ENCODE peak calls at places on chromosome X, in six cellular contexts. One of them, this sample, is unnamed.

GRCh38 chrX:112058255-112058654 is 24.3 kb downstream of the TRPC5 start:
- DNase-seq in thoracic aorta: no peak
- DNase-seq in AG04450: peak; percentile 1
- DNase-seq in neural crest cell: no peak
- DNase-seq in brain microvascular endothelial cell: no peak
- DNase-seq in GM23338: no peak
- DNase-seq in this sample: no peak

GRCh38 chrX:12984629-12985303 is 9.9 kb downstream of the TMSB4X start:
- DNase-seq in GM23338: no peak
- DNase-seq in AG04450: no peak
- DNase-seq in thoracic aorta: no peak
- DNase-seq in brain microvascular endothelial cell: peak; percentile 18
- DNase-seq in neural crest cell: no peak
- DNase-seq in this sample: no peak

GRCh38 chrX:23365541-23365940 is 30.9 kb downstream of the PTCHD1 start:
- DNase-seq in GM23338: no peak
- DNase-seq in AG04450: no peak
- DNase-seq in thoracic aorta: no peak
- DNase-seq in neural crest cell: no peak
- DNase-seq in brain microvascular endothelial cell: no peak
- DNase-seq in this sample: no peak

GRCh38 chrX:20517565-20517964 is 250.9 kb upstream of the RPS6KA3 start:
- DNase-seq in brain microvascular endothelial cell: no peak
- DNase-seq in GM23338: no peak
- DNase-seq in neural crest cell: no peak
- DNase-seq in AG04450: no peak
- DNase-seq in thoracic aorta: no peak
- DNase-seq in this sample: no peak

GRCh38 chrX:2781226-2781571 is 29.4 kb downstream of the XG start:
- DNase-seq in neural crest cell: no peak
- DNase-seq in brain microvascular endothelial cell: no peak
- DNase-seq in AG04450: no peak
- DNase-seq in thoracic aorta: no peak
- DNase-seq in GM23338: no peak
- DNase-seq in this sample: no peak

GRCh38 chrX:120251471-120252011 is 929 bp downstream of the ZBTB33 start:
- DNase-seq in brain microvascular endothelial cell: no peak
- DNase-seq in GM23338: peak; percentile 32
- DNase-seq in thoracic aorta: no peak
- DNase-seq in AG04450: no peak
- DNase-seq in neural crest cell: peak; percentile 4
- DNase-seq in this sample: no peak

GRCh38 chrX:7270018-7270417 is 122.1 kb upstream of the PUDP start:
- DNase-seq in GM23338: no peak
- DNase-seq in neural crest cell: no peak
- DNase-seq in AG04450: no peak
- DNase-seq in thoracic aorta: no peak
- DNase-seq in brain microvascular endothelial cell: no peak
- DNase-seq in this sample: no peak

GRCh38 chrX:74924449-74925209 is 623 bp downstream of the NEXMIF start:
- DNase-seq in thoracic aorta: no peak
- DNase-seq in neural crest cell: peak; percentile 37
- DNase-seq in brain microvascular endothelial cell: peak; percentile 5
- DNase-seq in GM23338: peak; percentile 50
- DNase-seq in AG04450: no peak
- DNase-seq in this sample: peak; percentile 84

GRCh38 chrX:135688137-135688536 is 25.3 kb upstream of the CT45A1 start:
- DNase-seq in thoracic aorta: no peak
- DNase-seq in neural crest cell: no peak
- DNase-seq in brain microvascular endothelial cell: no peak
- DNase-seq in GM23338: peak; percentile 60
- DNase-seq in AG04450: no peak
- DNase-seq in this sample: no peak

GRCh38 chrX:129693343-129693742 is 38.6 kb upstream of the APLN start:
- DNase-seq in neural crest cell: no peak
- DNase-seq in brain microvascular endothelial cell: no peak
- DNase-seq in GM23338: no peak
- DNase-seq in AG04450: no peak
- DNase-seq in thoracic aorta: no peak
- DNase-seq in this sample: peak; percentile 48

GRCh38 chrX:12771445-12772069 is 19.7 kb upstream of the PRPS2 start:
- DNase-seq in GM23338: peak; percentile 72
- DNase-seq in brain microvascular endothelial cell: peak; percentile 13
- DNase-seq in thoracic aorta: no peak
- DNase-seq in neural crest cell: peak; percentile 50
- DNase-seq in AG04450: no peak
- DNase-seq in this sample: no peak

GRCh38 chrX:50680990-50681389 is 133.0 kb downstream of the SHROOM4 start:
- DNase-seq in brain microvascular endothelial cell: no peak
- DNase-seq in neural crest cell: no peak
- DNase-seq in GM23338: peak; percentile 56
- DNase-seq in thoracic aorta: no peak
- DNase-seq in AG04450: no peak
- DNase-seq in this sample: no peak

GRCh38 chrX:53261573-53261972 is 19.8 kb downstream of the IQSEC2 start:
- DNase-seq in GM23338: no peak
- DNase-seq in AG04450: no peak
- DNase-seq in neural crest cell: no peak
- DNase-seq in brain microvascular endothelial cell: peak; percentile 5
- DNase-seq in thoracic aorta: no peak
- DNase-seq in this sample: no peak

GRCh38 chrX:130746709-130747347 is 156.2 kb downstream of the ENOX2 start:
- DNase-seq in GM23338: no peak
- DNase-seq in AG04450: no peak
- DNase-seq in thoracic aorta: no peak
- DNase-seq in brain microvascular endothelial cell: no peak
- DNase-seq in neural crest cell: no peak
- DNase-seq in this sample: no peak

GRCh38 chrX:101265869-101266428 is 25.2 kb downstream of the TAF7L start:
- DNase-seq in neural crest cell: no peak
- DNase-seq in brain microvascular endothelial cell: peak; percentile 75
- DNase-seq in thoracic aorta: no peak
- DNase-seq in GM23338: no peak
- DNase-seq in AG04450: no peak
- DNase-seq in this sample: no peak

GRCh38 chrX:42519666-42520231 is 258.2 kb downstream of the PPP1R2C start:
- DNase-seq in AG04450: no peak
- DNase-seq in GM23338: no peak
- DNase-seq in neural crest cell: no peak
- DNase-seq in brain microvascular endothelial cell: peak; percentile 67
- DNase-seq in thoracic aorta: peak; percentile 3
- DNase-seq in this sample: no peak

GRCh38 chrX:54483946-54484345 is 12.1 kb downstream of the FGD1 start:
- DNase-seq in thoracic aorta: no peak
- DNase-seq in AG04450: no peak
- DNase-seq in neural crest cell: no peak
- DNase-seq in GM23338: no peak
- DNase-seq in brain microvascular endothelial cell: no peak
- DNase-seq in this sample: no peak

GRCh38 chrX:9847071-9847470 is 60.8 kb downstream of the SHROOM2 start:
- DNase-seq in thoracic aorta: no peak
- DNase-seq in neural crest cell: no peak
- DNase-seq in AG04450: no peak
- DNase-seq in GM23338: no peak
- DNase-seq in brain microvascular endothelial cell: peak; percentile 76
- DNase-seq in this sample: no peak

GRCh38 chrX:129781134-129782014 is 1.6 kb downstream of the SASH3 start:
- DNase-seq in neural crest cell: no peak
- DNase-seq in brain microvascular endothelial cell: no peak
- DNase-seq in GM23338: no peak
- DNase-seq in thoracic aorta: no peak
- DNase-seq in AG04450: no peak
- DNase-seq in this sample: no peak

GRCh38 chrX:108148524-108148923 is 56.9 kb downstream of the ATG4A start:
- DNase-seq in GM23338: no peak
- DNase-seq in thoracic aorta: no peak
- DNase-seq in neural crest cell: no peak
- DNase-seq in brain microvascular endothelial cell: no peak
- DNase-seq in AG04450: no peak
- DNase-seq in this sample: no peak

GRCh38 chrX:38273453-38273852 is 52.8 kb upstream of the SRPX start:
- DNase-seq in brain microvascular endothelial cell: no peak
- DNase-seq in GM23338: no peak
- DNase-seq in thoracic aorta: no peak
- DNase-seq in AG04450: no peak
- DNase-seq in neural crest cell: no peak
- DNase-seq in this sample: no peak

GRCh38 chrX:138995458-138995857 is 283.9 kb upstream of the FGF13 start:
- DNase-seq in neural crest cell: no peak
- DNase-seq in GM23338: no peak
- DNase-seq in AG04450: no peak
- DNase-seq in thoracic aorta: no peak
- DNase-seq in brain microvascular endothelial cell: no peak
- DNase-seq in this sample: no peak

GRCh38 chrX:52425710-52426245 is 57.0 kb downstream of the XAGE2 start:
- DNase-seq in thoracic aorta: no peak
- DNase-seq in GM23338: no peak
- DNase-seq in AG04450: no peak
- DNase-seq in neural crest cell: no peak
- DNase-seq in brain microvascular endothelial cell: peak; percentile 10
- DNase-seq in this sample: no peak

GRCh38 chrX:155956649-155957048 is 40.8 kb upstream of the IL9R start:
- DNase-seq in GM23338: no peak
- DNase-seq in thoracic aorta: no peak
- DNase-seq in neural crest cell: no peak
- DNase-seq in AG04450: no peak
- DNase-seq in brain microvascular endothelial cell: no peak
- DNase-seq in this sample: no peak

GRCh38 chrX:13287816-13288215 is 32.0 kb downstream of the ATXN3L start:
- DNase-seq in AG04450: peak; percentile 13
- DNase-seq in GM23338: no peak
- DNase-seq in thoracic aorta: no peak
- DNase-seq in neural crest cell: no peak
- DNase-seq in brain microvascular endothelial cell: peak; percentile 41
- DNase-seq in this sample: no peak

GRCh38 chrX:119573840-119574393 is 446 bp upstream of the UBE2A start:
- DNase-seq in thoracic aorta: peak; percentile 2
- DNase-seq in AG04450: no peak
- DNase-seq in neural crest cell: no peak
- DNase-seq in brain microvascular endothelial cell: peak; percentile 35
- DNase-seq in GM23338: peak; percentile 45
- DNase-seq in this sample: no peak

GRCh38 chrX:70062961-70063550 is 799 bp downstream of the OTUD6A start:
- DNase-seq in thoracic aorta: no peak
- DNase-seq in AG04450: no peak
- DNase-seq in brain microvascular endothelial cell: no peak
- DNase-seq in neural crest cell: no peak
- DNase-seq in GM23338: no peak
- DNase-seq in this sample: peak; percentile 83

GRCh38 chrX:15349046-15349445 is 13.7 kb upstream of the PIGA start:
- DNase-seq in neural crest cell: peak; percentile 48
- DNase-seq in thoracic aorta: no peak
- DNase-seq in AG04450: peak; percentile 53
- DNase-seq in GM23338: peak; percentile 76
- DNase-seq in brain microvascular endothelial cell: peak; percentile 50
- DNase-seq in this sample: no peak

GRCh38 chrX:71604141-71604540 is 14.2 kb downstream of the CXCR3 start:
- DNase-seq in brain microvascular endothelial cell: peak; percentile 46
- DNase-seq in neural crest cell: no peak
- DNase-seq in GM23338: no peak
- DNase-seq in thoracic aorta: no peak
- DNase-seq in AG04450: no peak
- DNase-seq in this sample: no peak

GRCh38 chrX:1111543-1112300 is 100.7 kb downstream of the CRLF2 start:
- DNase-seq in thoracic aorta: no peak
- DNase-seq in neural crest cell: no peak
- DNase-seq in AG04450: no peak
- DNase-seq in brain microvascular endothelial cell: no peak
- DNase-seq in GM23338: peak; percentile 85
- DNase-seq in this sample: no peak

GRCh38 chrX:129706395-129707072 is 32.2 kb upstream of the XPNPEP2 start:
- DNase-seq in neural crest cell: no peak
- DNase-seq in AG04450: no peak
- DNase-seq in brain microvascular endothelial cell: no peak
- DNase-seq in thoracic aorta: no peak
- DNase-seq in GM23338: no peak
- DNase-seq in this sample: no peak

GRCh38 chrX:145844886-145845285 is 27.3 kb downstream of the SLITRK2 start:
- DNase-seq in neural crest cell: no peak
- DNase-seq in thoracic aorta: no peak
- DNase-seq in brain microvascular endothelial cell: no peak
- DNase-seq in GM23338: no peak
- DNase-seq in AG04450: no peak
- DNase-seq in this sample: no peak

GRCh38 chrX:24150051-24150790 is 692 bp downstream of the ZFX start:
- DNase-seq in neural crest cell: peak; percentile 81
- DNase-seq in AG04450: peak; percentile 66
- DNase-seq in GM23338: peak; percentile 83
- DNase-seq in thoracic aorta: peak; percentile 55
- DNase-seq in brain microvascular endothelial cell: peak; percentile 76
- DNase-seq in this sample: peak; percentile 97

GRCh38 chrX:104913348-104913747 is 307.1 kb downstream of the TEX13A start:
- DNase-seq in GM23338: peak; percentile 53
- DNase-seq in neural crest cell: no peak
- DNase-seq in thoracic aorta: no peak
- DNase-seq in AG04450: no peak
- DNase-seq in brain microvascular endothelial cell: no peak
- DNase-seq in this sample: no peak
- TF ChIP-seq CTCF in GM23338: peak; percentile 57
- TF ChIP-seq CTCF in neural crest cell: peak; percentile 61
- TF ChIP-seq CTCF in thoracic aorta: peak; percentile 17
- TF ChIP-seq CTCF in AG04450: no peak
- TF ChIP-seq CTCF in brain microvascular endothelial cell: peak; percentile 65
- TF ChIP-seq CTCF in this sample: peak; percentile 60

GRCh38 chrX:79081895-79082512 is 62.5 kb upstream of the GPR174 start:
- DNase-seq in AG04450: no peak
- DNase-seq in neural crest cell: peak; percentile 4
- DNase-seq in GM23338: peak; percentile 36
- DNase-seq in thoracic aorta: no peak
- DNase-seq in brain microvascular endothelial cell: peak; percentile 12
- DNase-seq in this sample: no peak
- TF ChIP-seq CTCF in AG04450: peak; percentile 33
- TF ChIP-seq CTCF in neural crest cell: peak; percentile 72
- TF ChIP-seq CTCF in GM23338: peak; percentile 49
- TF ChIP-seq CTCF in thoracic aorta: peak; percentile 44
- TF ChIP-seq CTCF in brain microvascular endothelial cell: peak; percentile 50
- TF ChIP-seq CTCF in this sample: peak; percentile 74

GRCh38 chrX:55524487-55524886 is 34.8 kb upstream of the USP51 start:
- DNase-seq in brain microvascular endothelial cell: no peak
- DNase-seq in AG04450: no peak
- DNase-seq in GM23338: peak; percentile 5
- DNase-seq in thoracic aorta: no peak
- DNase-seq in neural crest cell: no peak
- DNase-seq in this sample: no peak
- TF ChIP-seq CTCF in brain microvascular endothelial cell: no peak
- TF ChIP-seq CTCF in AG04450: peak; percentile 16
- TF ChIP-seq CTCF in GM23338: no peak
- TF ChIP-seq CTCF in thoracic aorta: no peak
- TF ChIP-seq CTCF in neural crest cell: no peak
- TF ChIP-seq CTCF in this sample: no peak

DNA sequence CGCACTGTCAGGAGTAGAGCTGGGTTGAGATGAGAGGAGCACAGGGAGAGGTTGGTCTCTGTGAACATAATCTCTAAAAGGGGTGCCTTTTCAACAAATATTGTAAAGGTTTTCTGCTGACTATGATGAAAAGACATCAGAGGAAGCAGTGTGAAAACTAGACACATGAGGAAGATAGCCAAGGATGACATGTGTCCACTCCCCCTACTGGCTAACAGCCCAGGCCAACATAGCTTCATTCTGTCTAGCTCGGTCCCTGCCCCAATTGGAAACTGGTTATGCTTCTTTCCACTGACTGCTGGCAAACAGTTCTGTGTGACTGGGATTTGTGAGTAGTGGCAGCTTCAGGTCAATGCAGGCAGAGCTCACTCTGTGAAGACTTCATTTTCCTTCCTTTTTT is 115.4 kb upstream of the ESX1 start:
- DNase-seq in GM23338: peak; percentile 55
- DNase-seq in AG04450: no peak
- DNase-seq in thoracic aorta: no peak
- DNase-seq in brain microvascular endothelial cell: no peak
- DNase-seq in neural crest cell: no peak
- DNase-seq in this sample: no peak
- TF ChIP-seq CTCF in GM23338: peak; percentile 13
- TF ChIP-seq CTCF in AG04450: no peak
- TF ChIP-seq CTCF in thoracic aorta: no peak
- TF ChIP-seq CTCF in brain microvascular endothelial cell: peak; percentile 57
- TF ChIP-seq CTCF in neural crest cell: peak; percentile 53
- TF ChIP-seq CTCF in this sample: no peak

This sample was measured in osteocyte.